ENCODE peak calls at places on chromosomes 5 and 9, in five cellular contexts. N is OCI-LY7, H is fibroblast of lung, K is heart right ventricle, U is mesendoderm. P is an unnamed sample.
A peak's percentile ranks its signal among the peaks of the same experiment; 100 is the strongest.

GRCh38 chr5:149472399-149472798 is 78.8 kb downstream of the CSNK1A1 start:
- DNase-seq in K (no peak), U (no peak), N (no peak), H (no peak), P (no peak)

GRCh38 chr9:130561056-130561455 is 18.3 kb upstream of the FUBP3 start:
- DNase-seq in K (no peak), N (no peak), H (no peak), U (no peak), P (no peak)

GRCh38 chr9:34992376-34992951 is 2.9 kb downstream of the DNAJB5 start:
- DNase-seq in U (peak; percentile 87), N (no peak), K (peak; percentile 61), H (peak; percentile 92), P (peak; percentile 30)

GRCh38 chr9:126450537-126451205 is 124.0 kb downstream of the MVB12B start:
- DNase-seq in K (no peak), U (no peak), N (no peak), H (no peak), P (peak; percentile 28)

GRCh38 chr9:89811896-89812450 is 207.2 kb downstream of the GADD45G start:
- DNase-seq in U (no peak), N (no peak), H (no peak), K (no peak), P (no peak)

GRCh38 chr5:124736814-124737186 is 9.6 kb downstream of the ZNF608 start:
- DNase-seq in U (no peak), K (no peak), H (peak; percentile 23), N (no peak), P (no peak)

GRCh38 chr9:79572891-79573696 is 1.3 kb downstream of the TLE4 start:
- DNase-seq in N (peak; percentile 50), K (peak; percentile 47), U (peak; percentile 27), H (peak; percentile 9), P (peak; percentile 38)

GRCh38 chr5:181138258-181138657 is 7.3 kb upstream of the OR2V1 start:
- DNase-seq in K (no peak), U (no peak), N (no peak), H (no peak), P (no peak)

DNA sequence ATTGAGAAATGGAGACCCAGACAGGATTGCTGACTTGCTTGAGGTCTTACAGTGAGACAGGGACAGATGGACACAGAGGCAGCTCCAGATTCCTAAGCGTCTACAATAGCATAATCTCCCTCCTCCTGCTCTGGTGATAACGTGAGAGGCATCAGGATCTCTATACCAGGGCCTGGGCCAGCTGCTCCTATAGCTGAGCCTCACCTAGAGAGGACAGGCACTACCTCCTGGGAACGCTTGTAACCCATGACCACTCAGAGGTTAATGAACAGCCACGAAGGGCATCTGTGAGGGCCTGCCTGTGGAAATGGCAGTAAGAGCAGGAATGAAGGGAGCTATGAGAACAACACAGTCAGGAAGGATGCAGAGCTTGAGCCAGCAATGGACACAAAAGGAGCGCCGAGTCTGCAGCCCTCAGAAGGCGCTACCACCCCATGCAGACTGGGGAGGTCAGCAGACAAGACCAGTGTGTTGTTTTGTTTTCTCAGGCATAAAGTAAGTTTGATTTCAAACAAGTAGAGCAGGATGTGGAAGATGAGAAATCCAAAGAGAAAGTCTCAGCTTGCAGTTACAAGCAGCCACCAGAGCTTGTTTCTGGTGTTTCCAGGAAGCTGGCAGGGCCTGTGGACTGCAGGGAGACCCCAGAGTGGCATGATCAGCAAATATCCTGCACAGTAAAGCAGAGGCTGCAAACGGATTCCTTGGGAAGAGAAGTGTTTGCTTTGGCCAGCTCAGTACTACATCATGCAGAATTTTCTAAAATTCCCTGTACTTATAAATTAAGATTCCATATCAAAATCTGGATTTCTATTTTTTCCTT is 17.4 kb downstream of the ANKS6 start:
- DNase-seq in N (no peak), U (no peak), K (no peak), H (no peak), P (no peak)
- H3K27ac ChIP-seq in N (no peak overlapping the region), U (no peak overlapping the region), K (no peak overlapping the region), H (no peak overlapping the region), P (no peak overlapping the region)

DNA sequence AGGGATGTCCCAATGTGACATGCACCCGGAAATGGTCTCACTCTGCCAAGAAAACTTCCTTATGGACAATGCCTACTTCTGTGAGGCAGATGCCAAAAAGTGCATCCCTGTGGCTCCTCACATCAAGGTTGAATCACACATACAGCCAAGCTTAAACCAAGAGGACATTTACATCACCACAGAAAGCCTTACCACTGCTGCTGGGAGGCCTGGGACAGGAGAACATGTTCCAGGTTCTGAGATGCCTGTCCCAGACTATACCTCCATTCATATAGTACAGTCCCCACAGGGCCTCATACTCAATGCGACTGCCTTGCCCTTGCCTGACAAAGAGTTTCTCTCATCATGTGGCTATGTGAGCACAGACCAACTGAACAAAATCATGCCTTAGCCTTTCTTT is 37.6 kb upstream of the CCDC152 start:
- DNase-seq in K (no peak), N (no peak), U (no peak), H (no peak), P (no peak)
- H3K27ac ChIP-seq in K (no peak overlapping the region), N (no peak overlapping the region), U (no peak overlapping the region), H (no peak overlapping the region), P (no peak overlapping the region)

GRCh38 chr5:109958082-109958481 is 268.4 kb downstream of the MAN2A1 start:
- DNase-seq in N (no peak), H (no peak), K (no peak), U (no peak), P (no peak)
- H3K27ac ChIP-seq in N (no peak overlapping the region), H (no peak overlapping the region), K (no peak overlapping the region), U (no peak overlapping the region), P (no peak overlapping the region)

DNA sequence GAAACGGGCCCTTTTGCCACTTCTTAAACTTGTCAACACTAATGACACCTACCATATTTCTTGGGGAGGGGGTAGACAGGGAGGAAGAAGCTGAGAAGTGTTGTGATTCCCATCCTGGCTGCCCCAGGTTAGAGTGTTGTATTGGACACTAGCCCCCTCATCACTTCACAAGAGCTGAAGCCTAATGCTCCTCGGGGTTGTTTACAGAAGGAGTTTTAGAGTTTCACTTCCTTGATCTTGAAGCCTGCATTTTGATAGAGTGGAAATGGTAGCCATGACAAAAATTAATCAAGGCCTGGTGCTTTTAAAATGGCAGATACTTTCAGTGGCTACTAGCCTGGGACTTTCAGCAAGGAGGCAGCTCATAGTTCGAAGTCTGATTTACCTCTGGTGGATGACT is 11.0 kb upstream of the FAM120AOS start:
- DNase-seq in U (no peak), N (peak; percentile 74), K (no peak), H (no peak), P (no peak)
- H3K27ac ChIP-seq in U (no peak overlapping the region), N (peak overlapping the region; percentile 77), K (no peak overlapping the region), H (no peak overlapping the region), P (no peak overlapping the region)

GRCh38 chr5:56461584-56461983 is 228.5 kb upstream of the ANKRD55 start:
- DNase-seq in H (no peak), K (no peak), N (no peak), U (no peak), P (no peak)
- H3K27ac ChIP-seq in H (no peak overlapping the region), K (no peak overlapping the region), N (no peak overlapping the region), U (no peak overlapping the region), P (no peak overlapping the region)

DNA sequence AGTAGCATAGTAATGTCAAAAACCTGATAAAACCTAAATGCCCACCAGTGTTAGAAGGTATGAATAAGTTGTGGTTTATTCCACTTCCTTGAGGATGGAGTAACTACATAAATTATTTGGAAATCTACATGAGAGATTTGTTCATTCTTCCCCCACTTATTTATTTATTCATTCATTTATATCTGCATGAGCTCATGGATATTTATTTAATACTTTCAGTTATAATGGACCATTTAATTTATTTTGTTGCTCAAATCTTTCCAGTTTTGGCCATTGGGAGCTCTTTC is 223.8 kb upstream of the S1PR3 start:
- DNase-seq in K (no peak), N (no peak), H (peak; percentile 47), U (no peak), P (no peak)
- H3K27ac ChIP-seq in K (no peak overlapping the region), N (no peak overlapping the region), H (no peak overlapping the region), U (no peak overlapping the region), P (no peak overlapping the region)

DNA sequence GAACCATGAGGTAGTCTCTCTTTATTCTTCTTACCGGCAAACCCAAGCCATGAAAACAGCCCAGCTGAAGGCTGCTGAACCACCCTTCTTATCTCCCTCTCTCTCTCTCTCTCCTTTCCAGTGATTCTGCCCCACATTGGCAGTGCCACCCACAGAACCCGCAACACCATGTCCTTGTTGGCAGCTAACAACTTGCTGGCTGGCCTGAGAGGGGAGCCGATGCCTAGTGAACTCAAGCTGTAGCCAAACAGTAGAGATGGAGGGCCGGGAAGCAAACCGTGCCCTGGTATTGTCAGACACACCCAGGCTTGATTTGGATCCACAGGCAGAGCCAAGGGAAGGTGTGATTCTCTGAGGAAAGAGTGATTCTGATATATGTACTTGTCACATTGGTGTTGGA is 14.0 kb downstream of the GRHPR start:
- DNase-seq in U (no peak), N (no peak), H (no peak), K (peak; percentile 30), P (no peak)
- H3K27ac ChIP-seq in U (no peak overlapping the region), N (no peak overlapping the region), H (no peak overlapping the region), K (peak overlapping the region; percentile 1), P (peak overlapping the region; percentile 55)

GRCh38 chr5:106530150-106530549 is 1140.6 kb downstream of the EFNA5 start:
- DNase-seq in U (no peak), N (no peak), K (no peak), H (peak; percentile 12), P (no peak)
- H3K27ac ChIP-seq in U (no peak overlapping the region), N (no peak overlapping the region), K (no peak overlapping the region), H (no peak overlapping the region), P (no peak overlapping the region)

DNA sequence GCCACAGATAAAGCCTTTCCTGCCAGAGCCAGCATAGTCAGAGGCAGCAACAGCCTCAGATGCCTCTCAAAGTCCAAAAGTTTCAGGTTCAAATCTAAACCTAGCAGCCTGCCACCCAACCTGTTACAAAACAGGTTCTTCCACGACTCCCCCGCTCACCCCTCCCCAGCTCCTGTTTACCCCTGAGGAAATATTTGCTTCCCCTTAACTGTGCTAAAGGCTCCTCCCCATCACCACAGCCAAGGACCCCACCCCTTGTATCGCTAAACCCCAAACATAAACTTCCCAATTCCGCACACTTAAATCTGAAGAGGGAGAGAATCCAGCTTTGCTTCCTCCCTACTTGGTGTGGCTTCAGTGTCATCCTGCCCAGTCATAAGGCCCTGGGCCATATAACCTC is 15.4 kb upstream of the VDAC1 start:
- DNase-seq in K (no peak), H (no peak), U (no peak), N (no peak), P (no peak)
- H3K27ac ChIP-seq in K (no peak overlapping the region), H (no peak overlapping the region), U (no peak overlapping the region), N (no peak overlapping the region), P (no peak overlapping the region)

P was measured in caudate nucleus.